ENCODE peak calls at places on chromosomes 5 and 9, in six cellular contexts. R, D, X, Q, E and Y are unnamed samples.

GRCh38 chr9:137369911-137370630 is 52.9 kb downstream of the EXD3 start:
- DNase-seq in R (no peak), D (peak), X (no peak), Q (no peak), E (no peak), Y (no peak)

GRCh38 chr9:15578719-15579118 is 25.9 kb downstream of the CCDC171 start:
- DNase-seq in R (no peak), D (no peak), X (no peak), Q (no peak), E (no peak), Y (no peak)

GRCh38 chr5:152329896-152330295 is 75.2 kb downstream of the NMUR2 start:
- DNase-seq in R (no peak), D (no peak), X (no peak), Q (no peak), E (no peak), Y (no peak)

GRCh38 chr9:87059740-87060139 is 112.4 kb upstream of the GAS1 start:
- DNase-seq in R (no peak), D (no peak), X (no peak), Q (no peak), E (no peak), Y (no peak)

GRCh38 chr5:83471405-83472212 is at the start of gene VCAN:
- DNase-seq in R (peak), D (peak), X (no peak), Q (no peak), E (no peak), Y (no peak)

GRCh38 chr9:113228130-113228665 is 6.9 kb downstream of the SLC31A1 start:
- DNase-seq in R (no peak), D (no peak), X (no peak), Q (no peak), E (no peak), Y (no peak)

GRCh38 chr5:79544136-79544535 is 30.2 kb upstream of the HOMER1 start:
- DNase-seq in R (no peak), D (no peak), X (no peak), Q (no peak), E (no peak), Y (no peak)

GRCh38 chr9:32251539-32251938 is 132.9 kb upstream of the ACO1 start:
- DNase-seq in R (peak), D (no peak), X (peak), Q (no peak), E (no peak), Y (no peak)

GRCh38 chr9:129145316-129145715 is 32.7 kb downstream of the IER5L start:
- DNase-seq in R (no peak), D (no peak), X (no peak), Q (no peak), E (no peak), Y (no peak)